ENCODE peak calls at places on chromosomes 13 and 19, in ten cellular contexts. P, L, O, A, M, W, B, Y, X and E are unnamed samples.

GRCh38 chr13:113117335-113117872 is 5.2 kb upstream of the F10 start:
- DNase-seq in A (no peak), P (no peak), W (peak), X (no peak), B (no peak), O (no peak), L (no peak), Y (no peak), M (peak), E (no peak)

GRCh38 chr19:6528544-6529121 is 2.2 kb upstream of the TNFSF9 start:
- DNase-seq in X (no peak), O (no peak), A (peak), P (no peak), Y (no peak), W (no peak), M (no peak), L (peak), B (no peak), E (no peak)

GRCh38 chr19:49133621-49134454 is 14.5 kb downstream of the PPFIA3 start:
- DNase-seq in L (peak), X (peak), Y (peak), O (peak), M (peak), B (no peak), A (no peak), P (no peak), W (no peak), E (no peak)

GRCh38 chr19:30535011-30535410 is 162.8 kb downstream of the ZNF536 start:
- DNase-seq in B (no peak), P (no peak), X (no peak), W (no peak), A (no peak), O (no peak), Y (no peak), M (no peak), L (no peak), E (no peak)

GRCh38 chr13:26019881-26020535 is 31.8 kb downstream of the SHISA2 start:
- DNase-seq in P (no peak), B (no peak), L (no peak), M (no peak), O (no peak), A (no peak), X (no peak), W (no peak), Y (no peak), E (no peak)

GRCh38 chr13:99087954-99088491 is 110.2 kb upstream of the DOCK9 start:
- DNase-seq in W (no peak), M (no peak), P (no peak), L (no peak), X (no peak), O (no peak), A (no peak), B (no peak), Y (peak), E (no peak)

GRCh38 chr13:22095794-22096193 is 424.9 kb downstream of the FGF9 start:
- DNase-seq in W (no peak), B (no peak), O (no peak), X (no peak), M (no peak), P (no peak), Y (no peak), L (no peak), A (no peak), E (no peak)

GRCh38 chr13:46386996-46387851 is at the start of gene RUBCNL:
- DNase-seq in Y (peak), X (no peak), W (peak), A (peak), M (peak), P (no peak), B (peak), L (peak), O (no peak), E (no peak)

GRCh38 chr19:14496849-14497346 is 971 bp upstream of the GIPC1 start:
- DNase-seq in O (no peak), W (no peak), A (no peak), Y (no peak), P (no peak), X (no peak), B (no peak), M (no peak), L (no peak), E (no peak)

GRCh38 chr19:10286803-10287737 is at the start of gene ICAM4:
- DNase-seq in L (peak), Y (peak), O (no peak), M (no peak), W (no peak), A (peak), B (no peak), P (no peak), X (peak), E (no peak)

GRCh38 chr13:73273737-73274136 is 214.9 kb downstream of the KLF5 start:
- DNase-seq in A (no peak), X (no peak), M (no peak), P (no peak), B (no peak), O (no peak), W (no peak), L (no peak), Y (no peak), E (no peak)

GRCh38 chr19:34994643-34995471 is 5.3 kb upstream of the GRAMD1A start:
- DNase-seq in M (peak), B (no peak), A (peak), P (no peak), O (no peak), W (no peak), Y (no peak), X (peak), L (peak), E (no peak)

GRCh38 chr13:93925976-93926375 is 553.5 kb downstream of the DCT start:
- DNase-seq in O (no peak), X (no peak), M (no peak), L (no peak), Y (no peak), B (no peak), P (no peak), W (no peak), A (no peak), E (no peak)

GRCh38 chr13:66967825-66968597 is 262.1 kb downstream of the PCDH9 start:
- DNase-seq in X (no peak), B (no peak), M (no peak), P (no peak), W (no peak), L (no peak), O (no peak), A (no peak), Y (no peak), E (no peak)

GRCh38 chr13:47121092-47121763 is 224.4 kb upstream of the HTR2A start:
- DNase-seq in B (no peak), A (no peak), M (no peak), X (no peak), W (no peak), L (no peak), O (no peak), P (no peak), Y (no peak), E (no peak)

GRCh38 chr13:31742102-31742695 is 2.9 kb downstream of the RXFP2 start:
- DNase-seq in O (peak), X (peak), P (peak), B (peak), L (peak), Y (peak), W (peak), M (peak), A (peak), E (peak)

GRCh38 chr19:10535613-10536012 is 8.1 kb upstream of the ATG4D start:
- DNase-seq in M (no peak), P (no peak), X (no peak), Y (no peak), O (no peak), A (no peak), L (no peak), W (no peak), B (no peak), E (no peak)